ENCODE peak calls at places on chromosomes 6 and 20, in ten cellular contexts. K is foreskin fibroblast, F is fibroblast of the aortic adventitia, A is A549, D is H7, W is heart right ventricle, S is psoas muscle, B is right atrium auricular region, Q is breast epithelium, Z is SK-N-SH. V is an unnamed sample.

GRCh38 chr6:43107344-43108062 is 31.4 kb downstream of the PTK7 start:
- DNase-seq in K (no peak), F (no peak), A (no peak), D (no peak), W (no peak), S (no peak), B (no peak), Q (no peak), Z (no peak), V (no peak)

GRCh38 chr20:63969851-63970713 is at the start of gene ZNF512B:
- DNase-seq in K (no peak), F (peak; percentile 55), A (peak; percentile 59), D (peak; percentile 98), W (peak; percentile 71), S (peak; percentile 87), B (no peak), Q (no peak), Z (peak; percentile 97), V (peak; percentile 76)

GRCh38 chr20:37349517-37350491 is 3.9 kb downstream of the SRC start:
- DNase-seq in K (no peak), F (peak; percentile 28), A (peak; percentile 44), D (no peak), W (no peak), S (no peak), B (no peak), Q (no peak), Z (peak; percentile 13), V (peak; percentile 72)

GRCh38 chr6:157139054-157139708 is 184.1 kb downstream of the TMEM242 start:
- DNase-seq in K (no peak), F (no peak), A (no peak), D (peak; percentile 86), W (no peak), S (no peak), B (no peak), Q (no peak), Z (peak; percentile 58), V (no peak)

GRCh38 chr6:373773-374724 is 17.5 kb upstream of the IRF4 start:
- DNase-seq in K (no peak), F (peak; percentile 40), A (no peak), D (peak; percentile 81), W (no peak), S (no peak), B (no peak), Q (no peak), Z (no peak), V (no peak)

GRCh38 chr20:4086771-4087677 is 71.7 kb upstream of the RNF24 start:
- DNase-seq in K (no peak), F (peak; percentile 62), A (no peak), D (no peak), W (no peak), S (no peak), B (no peak), Q (no peak), Z (no peak), V (no peak)

GRCh38 chr6:163634514-163635171 is 220.1 kb downstream of the QKI start:
- DNase-seq in K (no peak), F (no peak), A (no peak), D (no peak), W (no peak), S (no peak), B (no peak), Q (peak; percentile 54), Z (no peak), V (no peak)

GRCh38 chr6:44487611-44488010 is 100.1 kb downstream of the CDC5L start:
- DNase-seq in K (peak; percentile 17), F (no peak), A (no peak), D (no peak), W (no peak), S (no peak), B (no peak), Q (no peak), Z (no peak), V (no peak)

GRCh38 chr6:15039136-15039535 is 206.7 kb upstream of the JARID2 start:
- DNase-seq in K (no peak), F (no peak), A (no peak), D (no peak), W (no peak), S (no peak), B (no peak), Q (no peak), Z (no peak), V (no peak)

GRCh38 chr6:3442444-3443220 is 14.2 kb downstream of the SLC22A23 start:
- DNase-seq in K (no peak), F (peak; percentile 78), A (peak; percentile 14), D (no peak), W (no peak), S (no peak), B (no peak), Q (no peak), Z (no peak), V (no peak)

GRCh38 chr6:17381429-17382147 is 11.8 kb upstream of the CAP2 start:
- DNase-seq in K (peak; percentile 16), F (peak; percentile 58), A (peak; percentile 20), D (no peak), W (no peak), S (peak; percentile 65), B (no peak), Q (no peak), Z (no peak), V (peak; percentile 73)

GRCh38 chr6:13012271-13012670 is 295.7 kb downstream of the PHACTR1 start:
- DNase-seq in K (no peak), F (no peak), A (no peak), D (no peak), W (no peak), S (no peak), B (no peak), Q (no peak), Z (no peak), V (no peak)

GRCh38 chr6:131058236-131058635 is 4.8 kb downstream of the EPB41L2 start:
- DNase-seq in K (no peak), F (peak; percentile 38), A (no peak), D (no peak), W (no peak), S (no peak), B (no peak), Q (no peak), Z (no peak), V (no peak)

DNA sequence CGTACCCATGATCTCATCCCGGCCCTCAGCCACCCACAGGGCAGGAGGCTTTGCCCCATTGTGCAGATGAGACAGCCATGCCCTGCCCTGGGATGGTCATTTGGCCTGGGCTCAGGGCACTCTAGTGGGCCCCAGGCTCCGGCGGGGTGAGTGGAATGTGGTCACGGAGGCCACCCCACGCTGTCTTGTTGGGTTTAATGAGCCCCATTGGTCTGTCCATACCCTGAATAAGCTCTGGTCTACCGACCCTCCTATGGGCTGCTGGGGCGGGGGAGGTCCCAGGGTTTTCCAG is 50.6 kb downstream of the FGD2 start:
- DNase-seq in K (no peak), F (no peak), A (no peak), D (no peak), W (no peak), S (no peak), B (no peak), Q (no peak), Z (no peak), V (no peak)
- H3K4me3 ChIP-seq in K (no peak overlapping the region), F (no peak overlapping the region), A (no peak overlapping the region), D (no peak overlapping the region), W (no peak overlapping the region), S (no peak overlapping the region), B (no peak overlapping the region), Q (no peak overlapping the region), Z (no peak overlapping the region), V (no peak overlapping the region)

DNA sequence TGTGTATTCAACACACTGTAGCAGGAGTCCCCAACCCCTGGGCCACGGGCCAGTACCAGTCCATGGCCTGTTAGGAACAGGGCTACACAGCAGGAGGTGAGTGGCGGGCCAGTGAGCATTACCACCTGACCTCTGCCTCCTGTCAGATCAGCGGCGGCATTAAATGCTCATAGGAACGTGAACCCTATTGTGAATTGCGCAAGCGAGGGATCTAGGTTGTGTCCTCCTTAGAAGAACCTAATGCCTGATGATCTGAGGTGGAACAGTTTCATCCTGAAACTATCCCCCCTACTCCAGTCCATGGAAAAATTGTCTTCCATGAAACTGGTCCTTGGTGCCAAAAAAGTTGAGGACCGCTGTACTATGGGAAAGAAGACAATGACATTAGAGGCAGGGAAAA is 386.9 kb downstream of the PREX1 start:
- DNase-seq in K (no peak), F (no peak), A (no peak), D (no peak), W (no peak), S (no peak), B (no peak), Q (no peak), Z (no peak), V (no peak)
- H3K4me3 ChIP-seq in K (no peak overlapping the region), F (no peak overlapping the region), A (no peak overlapping the region), D (no peak overlapping the region), W (no peak overlapping the region), S (no peak overlapping the region), B (no peak overlapping the region), Q (no peak overlapping the region), Z (no peak overlapping the region), V (no peak overlapping the region)

GRCh38 chr6:99993533-99994251 is at the start of gene MCHR2:
- DNase-seq in K (no peak), F (no peak), A (no peak), D (peak; percentile 72), W (no peak), S (no peak), B (no peak), Q (no peak), Z (no peak), V (no peak)
- H3K4me3 ChIP-seq in K (peak within 1 kb of the TSS; percentile 40), F (peak within 1 kb of the TSS; percentile 9), A (peak within 1 kb of the TSS; percentile 36), D (peak within 1 kb of the TSS; percentile 41), W (no peak within 1 kb of the TSS), S (peak within 1 kb of the TSS; percentile 47), B (no peak within 1 kb of the TSS), Q (no peak within 1 kb of the TSS), Z (peak within 1 kb of the TSS; percentile 3), V (peak within 1 kb of the TSS; percentile 53)

GRCh38 chr20:36092424-36093024 is 62.0 kb upstream of the EPB41L1 start:
- DNase-seq in K (no peak), F (no peak), A (peak; percentile 34), D (peak; percentile 88), W (no peak), S (peak; percentile 58), B (no peak), Q (no peak), Z (peak; percentile 85), V (no peak)

GRCh38 chr20:36093804-36094145 is 60.8 kb upstream of the EPB41L1 start:
- DNase-seq in K (no peak), F (no peak), A (no peak), D (no peak), W (no peak), S (no peak), B (no peak), Q (no peak), Z (no peak), V (no peak)

GRCh38 chr20:36093025-36093803 is 61.3 kb upstream of the EPB41L1 start:
- DNase-seq in K (no peak), F (no peak), A (peak; percentile 82), D (peak; percentile 58), W (peak; percentile 47), S (peak; percentile 72), B (no peak), Q (peak; percentile 72), Z (peak; percentile 66), V (no peak)

GRCh38 chr20:36096404-36096799 is 58.1 kb upstream of the EPB41L1 start:
- DNase-seq in K (no peak), F (peak; percentile 64), A (no peak), D (no peak), W (no peak), S (no peak), B (no peak), Q (no peak), Z (no peak), V (no peak)

DNA sequence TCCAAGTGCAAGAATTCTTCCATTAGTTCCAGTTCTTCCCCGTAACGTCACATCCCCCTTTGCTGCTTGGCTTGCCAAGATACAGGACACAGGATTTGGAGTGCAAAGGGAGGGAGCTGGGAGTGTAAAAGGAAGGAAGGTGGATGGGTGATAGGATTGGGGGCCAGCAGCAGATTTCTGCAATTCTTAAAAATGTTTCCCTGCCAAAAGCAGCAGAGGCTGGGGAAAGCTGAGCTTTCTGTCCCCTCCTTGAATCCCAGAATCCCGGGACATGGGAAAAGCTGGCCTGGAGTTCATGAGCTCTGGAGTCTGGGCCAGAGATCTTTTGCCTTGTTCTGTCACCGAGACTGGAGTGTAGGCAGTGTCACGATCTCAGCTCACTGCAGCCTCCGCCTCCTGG is 60.0 kb upstream of the EPB41L1 start:
- DNase-seq in K (no peak), F (peak; percentile 77), A (peak; percentile 41), D (peak; percentile 59), W (peak; percentile 42), S (no peak), B (no peak), Q (no peak), Z (peak; percentile 42), V (no peak)
- H3K4me3 ChIP-seq in K (peak overlapping the region; percentile 73), F (peak overlapping the region; percentile 44), A (peak overlapping the region; percentile 97), D (no peak overlapping the region), W (peak overlapping the region; percentile 72), S (peak overlapping the region; percentile 73), B (no peak overlapping the region), Q (peak overlapping the region; percentile 69), Z (no peak overlapping the region), V (peak overlapping the region; percentile 82)

V was measured in coronary artery.